ENCODE peak calls at places on chromosome 1, in six cellular contexts. W is mammary epithelial cell, E is myocyte, S is mesenteric fat pad, L is AG04450, H is nucleus accumbens. T is an unnamed sample.

GRCh38 chr1:168146160-168146539 is 9.4 kb upstream of the GPR161 start:
- DNase-seq in W (no peak), E (no peak), S (no peak), L (no peak), H (no peak), T (no peak)

GRCh38 chr1:31987231-31987630 is 26.4 kb upstream of the KHDRBS1 start:
- DNase-seq in W (no peak), E (no peak), S (no peak), L (no peak), H (no peak), T (no peak)

GRCh38 chr1:168280577-168280976 is at the start of gene TBX19:
- DNase-seq in W (no peak), E (no peak), S (no peak), L (no peak), H (no peak), T (no peak)

GRCh38 chr1:156942176-156942575 is 21.7 kb downstream of the LRRC71 start:
- DNase-seq in W (no peak), E (no peak), S (no peak), L (no peak), H (no peak), T (no peak)

GRCh38 chr1:24594328-24594598 is 38.4 kb downstream of the NCMAP start:
- DNase-seq in W (peak; percentile 81), E (no peak), S (no peak), L (no peak), H (no peak), T (no peak)

GRCh38 chr1:87131809-87132663 is 196.6 kb upstream of the LMO4 start:
- DNase-seq in W (peak; percentile 54), E (peak; percentile 82), S (peak; percentile 93), L (no peak), H (peak; percentile 37), T (peak; percentile 96)

GRCh38 chr1:116334015-116334547 is 39.0 kb upstream of the ATP1A1 start:
- DNase-seq in W (peak; percentile 72), E (no peak), S (no peak), L (peak; percentile 18), H (no peak), T (no peak)

GRCh38 chr1:223011230-223011856 is 131.7 kb downstream of the TLR5 start:
- DNase-seq in W (peak; percentile 6), E (peak; percentile 63), S (no peak), L (no peak), H (no peak), T (no peak)

GRCh38 chr1:154987326-154987725 is 4.2 kb downstream of the FLAD1 start:
- DNase-seq in W (no peak), E (no peak), S (no peak), L (no peak), H (no peak), T (no peak)

GRCh38 chr1:234270103-234270502 is 103.2 kb upstream of the COA6 start:
- DNase-seq in W (no peak), E (no peak), S (no peak), L (no peak), H (no peak), T (no peak)

GRCh38 chr1:204578867-204579664 is 62.9 kb downstream of the MDM4 start:
- DNase-seq in W (no peak), E (peak; percentile 14), S (no peak), L (no peak), H (no peak), T (no peak)

GRCh38 chr1:94660994-94661393 is 119.4 kb upstream of the F3 start:
- DNase-seq in W (no peak), E (no peak), S (no peak), L (no peak), H (no peak), T (no peak)

GRCh38 chr1:170804879-170805278 is 130.5 kb upstream of the MROH9 start:
- DNase-seq in W (no peak), E (no peak), S (no peak), L (no peak), H (no peak), T (no peak)

GRCh38 chr1:198660341-198661056 is 21.7 kb downstream of the PTPRC start:
- DNase-seq in W (no peak), E (no peak), S (no peak), L (no peak), H (no peak), T (no peak)

GRCh38 chr1:3858231-3858981 is 1.1 kb downstream of the DFFB start:
- DNase-seq in W (peak; percentile 42), E (peak; percentile 36), S (no peak), L (no peak), H (no peak), T (peak; percentile 78)

GRCh38 chr1:43454270-43455011 is 710 bp upstream of the HYI start:
- DNase-seq in W (peak; percentile 26), E (peak; percentile 69), S (no peak), L (peak; percentile 59), H (peak; percentile 24), T (peak; percentile 76)

GRCh38 chr1:30675761-30676160 is 47.6 kb downstream of the MATN1 start:
- DNase-seq in W (peak; percentile 71), E (peak; percentile 40), S (no peak), L (no peak), H (no peak), T (no peak)

GRCh38 chr1:21238141-21238800 is 52.0 kb downstream of the ECE1 start:
- DNase-seq in W (peak; percentile 82), E (peak; percentile 74), S (no peak), L (no peak), H (no peak), T (no peak)

GRCh38 chr1:3684031-3684430 is 31.7 kb downstream of the TP73 start:
- DNase-seq in W (no peak), E (no peak), S (no peak), L (no peak), H (no peak), T (no peak)

GRCh38 chr1:24990796-24991195 is 60.7 kb upstream of the RUNX3 start:
- DNase-seq in W (no peak), E (no peak), S (no peak), L (no peak), H (no peak), T (no peak)

GRCh38 chr1:112320035-112320429 is 76.0 kb upstream of the CTTNBP2NL start:
- DNase-seq in W (no peak), E (no peak), S (no peak), L (no peak), H (no peak), T (no peak)

GRCh38 chr1:2451744-2452582 is 24.1 kb upstream of the PLCH2 start:
- DNase-seq in W (peak; percentile 79), E (peak; percentile 45), S (no peak), L (peak; percentile 48), H (no peak), T (no peak)

GRCh38 chr1:61618193-61618592 is 106.7 kb downstream of the TM2D1 start:
- DNase-seq in W (no peak), E (no peak), S (no peak), L (no peak), H (no peak), T (no peak)

GRCh38 chr1:47209091-47209490 is 19.3 kb upstream of the PDZK1IP1 start:
- DNase-seq in W (no peak), E (no peak), S (no peak), L (no peak), H (no peak), T (no peak)

GRCh38 chr1:245614476-245614875 is 459.7 kb downstream of the KIF26B start:
- DNase-seq in W (no peak), E (no peak), S (no peak), L (no peak), H (no peak), T (peak; percentile 47)

GRCh38 chr1:197773856-197774255 is 1.4 kb downstream of the DENND1B start:
- DNase-seq in W (no peak), E (no peak), S (no peak), L (no peak), H (no peak), T (no peak)

GRCh38 chr1:36322786-36323635 is 434 bp downstream of the EVA1B start:
- DNase-seq in W (peak; percentile 12), E (peak; percentile 41), S (no peak), L (no peak), H (no peak), T (peak; percentile 56)

GRCh38 chr1:6497215-6497866 is 5.9 kb upstream of the PLEKHG5 start:
- DNase-seq in W (peak; percentile 63), E (peak; percentile 71), S (no peak), L (no peak), H (no peak), T (peak; percentile 84)

GRCh38 chr1:47656719-47657685 is 219.2 kb downstream of the FOXD2 start:
- DNase-seq in W (no peak), E (no peak), S (peak; percentile 85), L (peak; percentile 42), H (no peak), T (no peak)

GRCh38 chr1:37808369-37809319 is 636 bp upstream of the YRDC start:
- DNase-seq in W (peak; percentile 75), E (peak; percentile 90), S (peak; percentile 91), L (no peak), H (no peak), T (peak; percentile 93)

GRCh38 chr1:155167166-155168104 is 5.7 kb downstream of the KRTCAP2 start:
- DNase-seq in W (peak; percentile 71), E (peak; percentile 79), S (peak; percentile 96), L (peak; percentile 54), H (peak; percentile 74), T (peak; percentile 90)

GRCh38 chr1:39061951-39062350 is 35.8 kb downstream of the NDUFS5 start:
- DNase-seq in W (no peak), E (no peak), S (peak; percentile 22), L (no peak), H (no peak), T (no peak)

T was measured in left lung.